ENCODE peak calls at places on chromosomes 4 and X, in seven cellular contexts. D is T-cell; A is NCI-H1105; Z is NCI-H2029; H is suprapubic skin; E is stimulated activated CD4-positive, alpha-beta T cell treated with anti-CD3 and anti-CD28 coated beads, Interleukin-1b, Interleukin-23, amount 100 ng/mL, for 24 hours; O is AG08396. U is an unnamed sample.

GRCh38 chr4:187478292-187479205 is 517.0 kb upstream of the ZFP42 start:
- DNase-seq in H (no peak), D (no peak), A (no peak), Z (no peak), O (peak; percentile 84), E (no peak), U (no peak)

GRCh38 chrX:153765138-153766079 is 1.4 kb downstream of the PLXNB3 start:
- DNase-seq in E (no peak), A (no peak), O (peak; percentile 40), Z (no peak), D (no peak), H (no peak), U (no peak)

GRCh38 chrX:43655961-43656494 is at the start of gene MAOA:
- DNase-seq in O (peak; percentile 20), H (peak; percentile 91), D (no peak), Z (peak; percentile 4), E (no peak), A (no peak), U (peak; percentile 61)

GRCh38 chrX:150308532-150309157 is 54.5 kb upstream of the MAMLD1 start:
- DNase-seq in Z (no peak), H (no peak), A (no peak), E (no peak), D (no peak), O (no peak), U (no peak)

GRCh38 chrX:15128838-15129237 is 141.0 kb downstream of the ASB9 start:
- DNase-seq in E (no peak), D (no peak), O (no peak), H (no peak), A (no peak), Z (no peak), U (no peak)

GRCh38 chr4:23921993-23922392 is 32.1 kb upstream of the PPARGC1A start:
- DNase-seq in Z (no peak), E (no peak), O (no peak), D (no peak), H (no peak), A (no peak), U (no peak)

GRCh38 chrX:77167993-77168392 is 279.2 kb upstream of the FGF16 start:
- DNase-seq in O (no peak), A (no peak), E (no peak), D (no peak), Z (no peak), H (no peak), U (no peak)

GRCh38 chr4:2689825-2690700 is 66.1 kb downstream of the TNIP2 start:
- DNase-seq in H (no peak), D (peak; percentile 28), Z (no peak), E (no peak), O (no peak), A (no peak), U (no peak)

GRCh38 chr4:147034372-147034771 is 88.7 kb upstream of the TTC29 start:
- DNase-seq in H (no peak), E (no peak), Z (no peak), O (no peak), D (no peak), A (no peak), U (no peak)

GRCh38 chrX:65196758-65197371 is 220.6 kb upstream of the ZC4H2 start:
- DNase-seq in E (no peak), D (no peak), O (no peak), A (no peak), H (no peak), Z (no peak), U (no peak)

GRCh38 chr4:161376275-161376674 is 787.5 kb downstream of the FSTL5 start:
- DNase-seq in A (no peak), Z (no peak), H (no peak), E (no peak), D (no peak), O (no peak), U (no peak)

GRCh38 chr4:76545161-76545884 is 110.3 kb downstream of the SHROOM3 start:
- DNase-seq in O (no peak), H (no peak), Z (no peak), E (no peak), D (no peak), A (no peak), U (no peak)

GRCh38 chr4:40629401-40630334 is at the start of gene RBM47:
- DNase-seq in D (peak; percentile 34), O (peak; percentile 69), E (peak; percentile 15), Z (peak; percentile 51), H (peak; percentile 89), A (peak; percentile 16), U (peak; percentile 46)

GRCh38 chrX:24426340-24426913 is 38.7 kb upstream of the PDK3 start:
- DNase-seq in Z (peak; percentile 3), D (no peak), E (no peak), A (no peak), O (no peak), H (no peak), U (no peak)

GRCh38 chr4:11546391-11547160 is 117.9 kb upstream of the HS3ST1 start:
- DNase-seq in H (no peak), O (no peak), A (no peak), E (no peak), D (no peak), Z (no peak), U (peak; percentile 8)

GRCh38 chrX:129646721-129647587 is 7.8 kb downstream of the APLN start:
- DNase-seq in O (no peak), D (no peak), E (no peak), H (no peak), A (no peak), Z (no peak), U (no peak)

GRCh38 chr4:29326816-29327215 is 1393.4 kb upstream of the PCDH7 start:
- DNase-seq in O (no peak), H (no peak), Z (no peak), D (no peak), A (no peak), E (no peak), U (peak; percentile 10)

GRCh38 chr4:26032142-26032541 is 118.1 kb downstream of the SMIM20 start:
- DNase-seq in A (no peak), H (no peak), E (no peak), Z (no peak), D (no peak), O (peak; percentile 67), U (no peak)

GRCh38 chrX:101081257-101081656 is 2.6 kb downstream of the TMEM35A start:
- DNase-seq in H (no peak), A (no peak), Z (no peak), D (no peak), O (no peak), E (no peak), U (no peak)

GRCh38 chr4:129498626-129499025 is 402.7 kb downstream of the C4orf33 start:
- DNase-seq in A (no peak), H (no peak), D (no peak), O (no peak), E (no peak), Z (no peak), U (no peak)

GRCh38 chr4:176545886-176546285 is 226.1 kb downstream of the SPCS3 start:
- DNase-seq in E (no peak), H (no peak), O (no peak), D (no peak), A (no peak), Z (no peak), U (no peak)

GRCh38 chr4:2306773-2307410 is 45.0 kb upstream of the MXD4 start:
- DNase-seq in H (peak; percentile 37), A (no peak), D (no peak), Z (no peak), O (no peak), E (no peak), U (no peak)

GRCh38 chrX:155330992-155331391 is 3.4 kb downstream of the CLIC2 start:
- DNase-seq in H (no peak), D (no peak), Z (no peak), E (no peak), O (no peak), A (no peak), U (no peak)

GRCh38 chr4:88503344-88503743 is 20.2 kb downstream of the PYURF start:
- DNase-seq in O (no peak), A (no peak), Z (no peak), H (no peak), D (no peak), E (no peak), U (no peak)